ENCODE peak calls at places on chromosomes 5 and 9, in ten cellular contexts. Z, F, P, E, W, I, Y, Q, B and M are unnamed samples.

GRCh38 chr5:78845487-78845886 is 139.6 kb downstream of the ARSB start:
- DNase-seq in Z (no peak), F (no peak), P (no peak), E (no peak), W (no peak), I (no peak), Y (no peak), Q (no peak), B (peak; percentile 32), M (no peak)

GRCh38 chr9:129863059-129863690 is 27.9 kb downstream of the USP20 start:
- DNase-seq in Z (peak; percentile 69), F (peak; percentile 79), P (peak; percentile 98), E (no peak), W (no peak), I (no peak), Y (no peak), Q (no peak), B (peak; percentile 100), M (peak; percentile 89)

GRCh38 chr5:71483355-71483754 is 27.9 kb downstream of the BDP1 start:
- DNase-seq in Z (no peak), F (peak; percentile 89), P (peak; percentile 38), E (no peak), W (no peak), I (peak; percentile 26), Y (peak; percentile 29), Q (no peak), B (peak; percentile 82), M (peak; percentile 82)

GRCh38 chr5:41843456-41844112 is 26.6 kb downstream of the OXCT1 start:
- DNase-seq in Z (no peak), F (peak; percentile 73), P (peak; percentile 50), E (no peak), W (no peak), I (peak; percentile 57), Y (peak; percentile 63), Q (no peak), B (peak; percentile 62), M (peak; percentile 64)

GRCh38 chr5:86461169-86461956 is 156.4 kb upstream of the COX7C start:
- DNase-seq in Z (no peak), F (peak; percentile 12), P (peak; percentile 2), E (no peak), W (no peak), I (no peak), Y (no peak), Q (peak; percentile 59), B (peak; percentile 26), M (no peak)

GRCh38 chr9:19057033-19057432 is 7.8 kb downstream of the RRAGA start:
- DNase-seq in Z (no peak), F (no peak), P (no peak), E (no peak), W (no peak), I (no peak), Y (no peak), Q (no peak), B (no peak), M (no peak)

GRCh38 chr9:78003730-78004129 is 27.9 kb downstream of the GNAQ start:
- DNase-seq in Z (no peak), F (no peak), P (no peak), E (no peak), W (no peak), I (no peak), Y (no peak), Q (no peak), B (peak; percentile 25), M (no peak)

GRCh38 chr5:43006411-43007202 is 33.5 kb downstream of the ANXA2R start:
- DNase-seq in Z (no peak), F (no peak), P (no peak), E (no peak), W (no peak), I (no peak), Y (no peak), Q (no peak), B (peak; percentile 56), M (peak; percentile 37)

GRCh38 chr5:102910240-102911226 is 155.4 kb downstream of the PAM start:
- DNase-seq in Z (no peak), F (peak; percentile 60), P (peak; percentile 61), E (no peak), W (no peak), I (no peak), Y (peak; percentile 76), Q (no peak), B (peak; percentile 93), M (peak; percentile 79)

GRCh38 chr9:136762915-136763648 is 1.2 kb downstream of the LCN15 start:
- DNase-seq in Z (no peak), F (no peak), P (peak; percentile 7), E (no peak), W (no peak), I (peak; percentile 47), Y (no peak), Q (no peak), B (no peak), M (peak; percentile 34)

GRCh38 chr5:56986631-56986957 is 34.7 kb upstream of the MIER3 start:
- DNase-seq in Z (no peak), F (no peak), P (peak; percentile 10), E (no peak), W (no peak), I (no peak), Y (peak; percentile 79), Q (no peak), B (peak; percentile 42), M (peak; percentile 18)

GRCh38 chr9:36486454-36486932 is 86.2 kb upstream of the MELK start:
- DNase-seq in Z (no peak), F (peak; percentile 17), P (peak; percentile 25), E (no peak), W (peak; percentile 6), I (peak; percentile 24), Y (peak; percentile 19), Q (no peak), B (peak; percentile 49), M (peak; percentile 44)

GRCh38 chr5:81657386-81657785 is 93.5 kb downstream of the SSBP2 start:
- DNase-seq in Z (no peak), F (no peak), P (peak; percentile 48), E (no peak), W (no peak), I (no peak), Y (no peak), Q (no peak), B (peak; percentile 68), M (peak; percentile 31)

GRCh38 chr5:37165761-37166160 is 83.4 kb downstream of the CPLANE1 start:
- DNase-seq in Z (no peak), F (no peak), P (no peak), E (no peak), W (no peak), I (no peak), Y (no peak), Q (no peak), B (no peak), M (no peak)

GRCh38 chr5:77145666-77146065 is 58.6 kb upstream of the ZBED3 start:
- DNase-seq in Z (no peak), F (peak; percentile 68), P (peak; percentile 61), E (no peak), W (no peak), I (peak; percentile 45), Y (peak; percentile 20), Q (no peak), B (peak; percentile 57), M (peak; percentile 61)